ENCODE peak calls at places on chromosomes 4 and X, in five cellular contexts. S is COR-L47; X is stromal cell of bone marrow; H is activated CD4-positive, alpha-beta T cell treated with anti-CD3 and anti-CD28 coated beads, Interleukin-2, amount 50 U/mL, for 1 hour; K is Ammon's horn. Q is an unnamed sample.
A peak's percentile ranks its signal among the peaks of the same experiment; 100 is the strongest.

GRCh38 chrX:16711219-16712115 is 1.0 kb downstream of the CTPS2 start:
- DNase-seq in S (no peak), X (no peak), H (no peak), K (no peak), Q (no peak)

GRCh38 chr4:122826596-122827257 is at the start of gene FGF2:
- DNase-seq in S (peak; percentile 45), X (peak; percentile 40), H (peak; percentile 8), K (peak; percentile 65), Q (peak; percentile 57)

GRCh38 chrX:122188751-122189150 is 995.3 kb upstream of the GRIA3 start:
- DNase-seq in S (no peak), X (no peak), H (no peak), K (no peak), Q (no peak)

GRCh38 chr4:90127223-90127705 is at the start of gene CCSER1:
- DNase-seq in S (peak; percentile 83), X (no peak), H (peak; percentile 21), K (peak; percentile 75), Q (peak; percentile 70)

GRCh38 chr4:97235516-97235915 is 907.8 kb downstream of the STPG2 start:
- DNase-seq in S (peak; percentile 2), X (no peak), H (no peak), K (peak; percentile 3), Q (no peak)

GRCh38 chr4:37827030-37827705 is 682 bp downstream of the PGM2 start:
- DNase-seq in S (no peak), X (no peak), H (no peak), K (no peak), Q (no peak)

GRCh38 chr4:2867758-2868491 is 24.3 kb downstream of the ADD1 start:
- DNase-seq in S (no peak), X (no peak), H (no peak), K (no peak), Q (no peak)

GRCh38 chrX:6238576-6238975 is 9.9 kb upstream of the NLGN4X start:
- DNase-seq in S (no peak), X (no peak), H (no peak), K (no peak), Q (no peak)

GRCh38 chr4:100736651-100737450 is 219.0 kb upstream of the EMCN start:
- DNase-seq in S (no peak), X (peak; percentile 87), H (no peak), K (no peak), Q (no peak)

GRCh38 chrX:23864719-23865349 is 42.9 kb downstream of the APOO start:
- DNase-seq in S (no peak), X (no peak), H (no peak), K (no peak), Q (no peak)

GRCh38 chr4:175531405-175532091 is 280.5 kb downstream of the GPM6A start:
- DNase-seq in S (no peak), X (peak; percentile 80), H (no peak), K (no peak), Q (no peak)

GRCh38 chrX:24506082-24506481 is 41.0 kb downstream of the PDK3 start:
- DNase-seq in S (no peak), X (no peak), H (no peak), K (no peak), Q (no peak)

GRCh38 chr4:89303177-89303576 is 4.4 kb downstream of the GPRIN3 start:
- DNase-seq in S (no peak), X (no peak), H (peak; percentile 43), K (no peak), Q (no peak)

GRCh38 chr4:70505152-70505748 is 13.1 kb upstream of the AMTN start:
- DNase-seq in S (peak; percentile 43), X (no peak), H (peak; percentile 43), K (peak; percentile 68), Q (peak; percentile 30)

GRCh38 chrX:149491812-149492211 is 13.3 kb downstream of the IDS start:
- DNase-seq in S (no peak), X (no peak), H (no peak), K (no peak), Q (no peak)

GRCh38 chr4:127781303-127782024 is 658 bp upstream of the HSPA4L start:
- DNase-seq in S (no peak), X (no peak), H (no peak), K (peak; percentile 33), Q (peak; percentile 34)

GRCh38 chrX:153598541-153599191 is at the start of gene CCNQ:
- DNase-seq in S (no peak), X (no peak), H (peak; percentile 10), K (no peak), Q (no peak)

GRCh38 chr4:40055379-40055872 is 1.2 kb upstream of the N4BP2 start:
- DNase-seq in S (no peak), X (peak; percentile 12), H (no peak), K (peak; percentile 34), Q (no peak)

GRCh38 chr4:39825741-39826231 is 127.8 kb downstream of the UBE2K start:
- DNase-seq in S (no peak), X (peak; percentile 24), H (no peak), K (no peak), Q (no peak)

GRCh38 chr4:186765673-186766546 is 42.3 kb upstream of the FAT1 start:
- DNase-seq in S (no peak), X (no peak), H (no peak), K (no peak), Q (no peak)

GRCh38 chr4:159021597-159022385 is 81.1 kb upstream of the RAPGEF2 start:
- DNase-seq in S (no peak), X (no peak), H (no peak), K (no peak), Q (peak; percentile 30)

GRCh38 chr4:36285784-36286480 is 4.5 kb downstream of the DTHD1 start:
- DNase-seq in S (no peak), X (no peak), H (peak; percentile 24), K (no peak), Q (no peak)

GRCh38 chr4:78845469-78845868 is 69.3 kb downstream of the BMP2K start:
- DNase-seq in S (no peak), X (no peak), H (no peak), K (no peak), Q (no peak)

GRCh38 chr4:168208957-168209614 is 109.5 kb downstream of the DDX60 start:
- DNase-seq in S (no peak), X (no peak), H (no peak), K (no peak), Q (no peak)

GRCh38 chrX:51802917-51803688 is 59.9 kb downstream of the GSPT2 start:
- DNase-seq in S (peak; percentile 59), X (peak; percentile 19), H (peak; percentile 27), K (peak; percentile 73), Q (peak; percentile 64)

GRCh38 chr4:26372525-26373172 is 51.8 kb downstream of the RBPJ start:
- DNase-seq in S (peak; percentile 73), X (peak; percentile 28), H (peak; percentile 12), K (peak; percentile 50), Q (no peak)

GRCh38 chr4:44448548-44449443 is at the start of gene KCTD8:
- DNase-seq in S (peak; percentile 85), X (peak; percentile 40), H (peak; percentile 22), K (peak; percentile 97), Q (peak; percentile 97)

GRCh38 chrX:24676403-24677024 is 17.2 kb upstream of the POLA1 start:
- DNase-seq in S (no peak), X (no peak), H (peak; percentile 1), K (no peak), Q (no peak)

GRCh38 chr4:54542540-54543041 is 115.2 kb upstream of the KIT start:
- DNase-seq in S (no peak), X (no peak), H (no peak), K (no peak), Q (no peak)

GRCh38 chr4:23889814-23890269 is at the start of gene PPARGC1A:
- DNase-seq in S (peak; percentile 20), X (peak; percentile 31), H (no peak), K (peak; percentile 82), Q (peak; percentile 84)

GRCh38 chr4:86816463-86817107 is 32.6 kb downstream of the SLC10A6 start:
- DNase-seq in S (no peak), X (peak; percentile 26), H (no peak), K (no peak), Q (no peak)

GRCh38 chr4:119958983-119959382 is 107.7 kb downstream of the MAD2L1 start:
- DNase-seq in S (no peak), X (no peak), H (no peak), K (no peak), Q (no peak)

GRCh38 chr4:75800972-75801371 is 76.6 kb downstream of the USO1 start:
- DNase-seq in S (no peak), X (no peak), H (no peak), K (no peak), Q (no peak)